ENCODE peak calls at places on chromosomes 16 and 17, in nine cellular contexts. R is A172, D is T-helper 1 cell, S is hepatic stellate cell, E is HEK293T, V is IMR-90, C is heart right ventricle, O is NCI-H2171 treated with DMSO at 0.1 percent for 48 hours, X is NCI-H510A. J is an unnamed sample.

GRCh38 chr16:35134471-35134870 is 1675.1 kb downstream of the TP53TG3F start:
- DNase-seq in R (no peak), D (no peak), S (no peak), E (no peak), V (no peak), C (no peak), O (no peak), X (no peak), J (no peak)

GRCh38 chr16:79770244-79771064 is 169.9 kb upstream of the MAF start:
- DNase-seq in R (peak), D (peak), S (peak), E (peak), V (peak), C (peak), O (peak), X (peak), J (peak)

GRCh38 chr17:73560661-73561060 is 83.6 kb downstream of the SDK2 start:
- DNase-seq in R (no peak), D (no peak), S (no peak), E (no peak), V (no peak), C (no peak), O (no peak), X (no peak), J (no peak)

GRCh38 chr17:76080934-76081287 is 1.9 kb downstream of the ZACN start:
- DNase-seq in R (no peak), D (no peak), S (no peak), E (no peak), V (no peak), C (no peak), O (no peak), X (no peak), J (no peak)

GRCh38 chr16:28304214-28304613 is 11.9 kb downstream of the SBK1 start:
- DNase-seq in R (no peak), D (no peak), S (peak), E (peak), V (peak), C (peak), O (no peak), X (no peak), J (peak)

GRCh38 chr17:72422505-72423285 is 301.9 kb downstream of the SOX9 start:
- DNase-seq in R (peak), D (no peak), S (peak), E (no peak), V (peak), C (peak), O (peak), X (no peak), J (peak)

GRCh38 chr16:9206156-9206555 is 114.7 kb downstream of the HAPSTR1 start:
- DNase-seq in R (no peak), D (no peak), S (no peak), E (no peak), V (no peak), C (no peak), O (no peak), X (no peak), J (no peak)

GRCh38 chr17:31295489-31295871 is 1.6 kb downstream of the OMG start:
- DNase-seq in R (no peak), D (no peak), S (no peak), E (no peak), V (no peak), C (no peak), O (no peak), X (no peak), J (no peak)

GRCh38 chr16:52456368-52456767 is 90.6 kb downstream of the TOX3 start:
- DNase-seq in R (no peak), D (no peak), S (no peak), E (no peak), V (no peak), C (no peak), O (no peak), X (no peak), J (no peak)

GRCh38 chr17:19470529-19471261 is 59.7 kb downstream of the RNF112 start:
- DNase-seq in R (peak), D (no peak), S (peak), E (no peak), V (peak), C (peak), O (peak), X (peak), J (peak)

GRCh38 chr17:66306413-66306812 is 4.0 kb downstream of the PRKCA start:
- DNase-seq in R (no peak), D (no peak), S (peak), E (no peak), V (peak), C (no peak), O (no peak), X (no peak), J (no peak)

GRCh38 chr16:67396159-67396774 is 3.0 kb upstream of the TPPP3 start:
- DNase-seq in R (peak), D (no peak), S (peak), E (peak), V (peak), C (peak), O (peak), X (peak), J (peak)

GRCh38 chr16:79146-80054 is 1.4 kb downstream of the MPG start:
- DNase-seq in R (no peak), D (no peak), S (peak), E (no peak), V (peak), C (no peak), O (no peak), X (no peak), J (no peak)

GRCh38 chr17:43410557-43411368 is 12.0 kb downstream of the ARL4D start:
- DNase-seq in R (no peak), D (no peak), S (no peak), E (no peak), V (no peak), C (no peak), O (no peak), X (no peak), J (no peak)

GRCh38 chr16:88779406-88780099 is 5.5 kb downstream of the PIEZO1 start:
- DNase-seq in R (no peak), D (no peak), S (no peak), E (no peak), V (no peak), C (peak), O (no peak), X (no peak), J (no peak)

GRCh38 chr17:31787857-31788570 is 71.0 kb downstream of the COPRS start:
- DNase-seq in R (peak), D (no peak), S (peak), E (no peak), V (peak), C (no peak), O (no peak), X (no peak), J (no peak)

GRCh38 chr17:72116692-72117469 is 3.9 kb upstream of the SOX9 start:
- DNase-seq in R (no peak), D (no peak), S (no peak), E (no peak), V (peak), C (no peak), O (no peak), X (no peak), J (peak)

GRCh38 chr16:80806957-80807356 is 2.6 kb upstream of the CDYL2 start:
- DNase-seq in R (peak), D (no peak), S (peak), E (no peak), V (peak), C (no peak), O (no peak), X (no peak), J (no peak)

J was measured in left colon.